ENCODE peak calls at places on chromosomes 16 and 17, in six cellular contexts. X, C, E, Z, R and F are unnamed samples.

GRCh38 chr16:66845791-66846221 is 1.6 kb downstream of the CA7 start:
- DNase-seq in E (no peak), C (peak), X (no peak), Z (no peak), R (no peak), F (peak)

GRCh38 chr16:85436207-85436606 is 176.9 kb upstream of the GSE1 start:
- DNase-seq in C (no peak), E (no peak), Z (no peak), R (no peak), X (no peak), F (no peak)

GRCh38 chr17:45338023-45338781 is 21.4 kb upstream of the MAP3K14 start:
- DNase-seq in R (peak), C (no peak), X (no peak), Z (no peak), E (no peak), F (no peak)

GRCh38 chr17:10875984-10876555 is 38.2 kb upstream of the PIRT start:
- DNase-seq in R (no peak), X (peak), Z (no peak), E (peak), C (peak), F (peak)

GRCh38 chr17:81285179-81285878 is 9.8 kb downstream of the SLC38A10 start:
- DNase-seq in C (no peak), E (no peak), X (peak), R (peak), Z (peak), F (no peak)

GRCh38 chr17:37691807-37692206 is 48.6 kb upstream of the DDX52 start:
- DNase-seq in C (no peak), R (no peak), Z (no peak), E (no peak), X (no peak), F (no peak)

GRCh38 chr17:38745545-38745944 is 2.6 kb downstream of the PCGF2 start:
- DNase-seq in E (peak), C (peak), R (no peak), Z (no peak), X (no peak), F (peak)

GRCh38 chr16:86723699-86724098 is 145.3 kb downstream of the FOXL1 start:
- DNase-seq in Z (no peak), R (no peak), C (no peak), E (no peak), X (no peak), F (no peak)

GRCh38 chr16:67966549-67967182 is 1.8 kb downstream of the SLC12A4 start:
- DNase-seq in E (no peak), Z (no peak), R (no peak), C (no peak), X (no peak), F (peak)